ENCODE peak calls at places on chromosomes 3 and 15, in ten cellular contexts. I is cardiac fibroblast; C is NCI-H1417; T is central memory CD4-positive, alpha-beta T cell; W is amniotic stem cell; S is mesothelial cell of epicardium; U is pancreas; X is stimulated activated CD4-positive, alpha-beta T cell treated with anti-CD3 and anti-CD28 coated beads, Interleukin-4, amount 100 ng/mL, for 24 hours; N is amygdala; R is activated CD4-positive, alpha-beta T cell treated with anti-CD3 and anti-CD28 coated beads, Interleukin-2, amount 50 U/mL, for 1 hour. D is an unnamed sample.

GRCh38 chr15:52011711-52012144 is 7.3 kb upstream of the MAPK6 start:
- DNase-seq in N (no peak), X (no peak), W (no peak), U (no peak), C (peak; percentile 2), I (peak; percentile 63), R (no peak), S (no peak), T (no peak), D (no peak)

GRCh38 chr15:101625169-101625568 is 27.0 kb downstream of the TM2D3 start:
- DNase-seq in I (no peak), N (no peak), S (no peak), T (no peak), C (no peak), W (no peak), R (no peak), X (no peak), U (no peak), D (no peak)

GRCh38 chr15:65212097-65212496 is 824 bp upstream of the CILP start:
- DNase-seq in W (no peak), R (peak; percentile 21), X (peak; percentile 44), C (no peak), T (peak; percentile 9), S (no peak), I (no peak), N (no peak), U (no peak), D (no peak)

GRCh38 chr3:14130707-14131106 is 5.9 kb downstream of the TMEM43 start:
- DNase-seq in R (no peak), N (no peak), C (no peak), W (no peak), U (no peak), S (no peak), X (no peak), T (no peak), I (no peak), D (no peak)

GRCh38 chr15:84791763-84792162 is 25.4 kb upstream of the ALPK3 start:
- DNase-seq in W (no peak), U (no peak), R (no peak), N (no peak), C (no peak), X (no peak), I (no peak), S (no peak), T (no peak), D (no peak)

GRCh38 chr15:81939604-81940440 is 106.0 kb downstream of the MEX3B start:
- DNase-seq in C (no peak), W (no peak), N (no peak), T (no peak), S (no peak), R (no peak), X (peak; percentile 5), U (no peak), I (peak; percentile 84), D (no peak)

GRCh38 chr3:30793755-30794154 is 100.7 kb downstream of the GADL1 start:
- DNase-seq in R (no peak), U (no peak), W (no peak), N (no peak), T (no peak), S (no peak), I (no peak), C (no peak), X (no peak), D (no peak)

GRCh38 chr3:29195055-29195454 is 85.8 kb upstream of the RBMS3 start:
- DNase-seq in U (no peak), N (no peak), W (no peak), X (no peak), I (peak; percentile 44), C (no peak), S (no peak), T (no peak), R (no peak), D (no peak)

GRCh38 chr3:73954506-73954905 is 329.8 kb upstream of the PDZRN3 start:
- DNase-seq in N (no peak), T (no peak), W (no peak), R (no peak), U (no peak), C (no peak), X (no peak), I (no peak), S (no peak), D (no peak)

GRCh38 chr15:43132830-43133428 is 457 bp upstream of the TMEM62 start:
- DNase-seq in I (no peak), N (no peak), S (no peak), T (no peak), X (no peak), R (no peak), C (peak; percentile 39), U (no peak), W (no peak), D (no peak)

GRCh38 chr15:65634381-65634780 is 12.6 kb downstream of the SLC24A1 start:
- DNase-seq in T (no peak), S (no peak), C (no peak), W (no peak), X (no peak), U (no peak), N (no peak), R (no peak), I (peak; percentile 81), D (no peak)

GRCh38 chr15:34436956-34437442 is 609 bp downstream of the GOLGA8A start:
- DNase-seq in I (peak; percentile 27), W (no peak), T (peak; percentile 45), S (no peak), X (peak; percentile 52), C (peak; percentile 79), U (peak; percentile 31), N (no peak), R (peak; percentile 50), D (peak; percentile 75)

GRCh38 chr3:108387065-108387464 is 90.7 kb downstream of the HHLA2 start:
- DNase-seq in W (no peak), N (no peak), X (no peak), R (no peak), S (no peak), C (no peak), I (no peak), T (no peak), U (no peak), D (no peak)

GRCh38 chr3:66572090-66572632 is 71.3 kb upstream of the LRIG1 start:
- DNase-seq in S (no peak), N (no peak), C (no peak), W (no peak), U (no peak), R (no peak), X (no peak), I (no peak), T (no peak), D (no peak)

GRCh38 chr15:98421419-98422085 is 226.8 kb upstream of the IGF1R start:
- DNase-seq in I (peak; percentile 37), S (peak; percentile 75), X (peak; percentile 63), N (no peak), W (no peak), R (peak; percentile 53), C (peak; percentile 79), U (peak; percentile 66), T (peak; percentile 27), D (peak; percentile 89)

GRCh38 chr15:37134699-37135131 is 34.4 kb upstream of the MEIS2 start:
- DNase-seq in I (peak; percentile 73), R (no peak), X (no peak), U (no peak), N (no peak), T (no peak), W (no peak), C (peak; percentile 9), S (no peak), D (no peak)

D was measured in type B pancreatic cell.